ENCODE peak calls at places on chromosomes 5 and 9, in eight cellular contexts. One of them, this sample, is unnamed.

GRCh38 chr9:114424126-114424525 is 36.3 kb upstream of the AKNA start:
- DNase-seq in posterior vena cava: no peak
- DNase-seq in endodermal cell: no peak
- DNase-seq in thyroid gland: no peak
- DNase-seq in mucosa of gallbladder: no peak
- DNase-seq in activated CD4-positive, alpha-beta T cell treated with anti-CD3 and anti-CD28 coated beads, Interleukin-2, amount 10 ng/mL, durations not matched to agents 7 days and 5 days: no peak
- DNase-seq in COR-L47: no peak
- DNase-seq in AG04450: no peak
- DNase-seq in this sample: no peak

GRCh38 chr5:105101597-105101996 is 1539.0 kb upstream of the NUDT12 start:
- DNase-seq in posterior vena cava: no peak
- DNase-seq in endodermal cell: no peak
- DNase-seq in thyroid gland: peak
- DNase-seq in mucosa of gallbladder: no peak
- DNase-seq in activated CD4-positive, alpha-beta T cell treated with anti-CD3 and anti-CD28 coated beads, Interleukin-2, amount 10 ng/mL, durations not matched to agents 7 days and 5 days: no peak
- DNase-seq in COR-L47: no peak
- DNase-seq in AG04450: no peak
- DNase-seq in this sample: no peak

GRCh38 chr9:88388886-88389617 is 808 bp downstream of the SPIN1 start:
- DNase-seq in posterior vena cava: peak
- DNase-seq in endodermal cell: peak
- DNase-seq in thyroid gland: peak
- DNase-seq in mucosa of gallbladder: peak
- DNase-seq in activated CD4-positive, alpha-beta T cell treated with anti-CD3 and anti-CD28 coated beads, Interleukin-2, amount 10 ng/mL, durations not matched to agents 7 days and 5 days: peak
- DNase-seq in COR-L47: peak
- DNase-seq in AG04450: no peak
- DNase-seq in this sample: peak

GRCh38 chr5:83426855-83427254 is 44.7 kb upstream of the VCAN start:
- DNase-seq in posterior vena cava: no peak
- DNase-seq in endodermal cell: no peak
- DNase-seq in thyroid gland: no peak
- DNase-seq in mucosa of gallbladder: no peak
- DNase-seq in activated CD4-positive, alpha-beta T cell treated with anti-CD3 and anti-CD28 coated beads, Interleukin-2, amount 10 ng/mL, durations not matched to agents 7 days and 5 days: no peak
- DNase-seq in COR-L47: no peak
- DNase-seq in AG04450: no peak
- DNase-seq in this sample: no peak

GRCh38 chr9:114190563-114190905 is 35.2 kb downstream of the COL27A1 start:
- DNase-seq in posterior vena cava: no peak
- DNase-seq in endodermal cell: no peak
- DNase-seq in thyroid gland: no peak
- DNase-seq in mucosa of gallbladder: no peak
- DNase-seq in activated CD4-positive, alpha-beta T cell treated with anti-CD3 and anti-CD28 coated beads, Interleukin-2, amount 10 ng/mL, durations not matched to agents 7 days and 5 days: no peak
- DNase-seq in COR-L47: no peak
- DNase-seq in AG04450: no peak
- DNase-seq in this sample: no peak

GRCh38 chr9:130028493-130029222 is 14.3 kb downstream of the FNBP1 start:
- DNase-seq in posterior vena cava: no peak
- DNase-seq in endodermal cell: no peak
- DNase-seq in thyroid gland: no peak
- DNase-seq in mucosa of gallbladder: no peak
- DNase-seq in activated CD4-positive, alpha-beta T cell treated with anti-CD3 and anti-CD28 coated beads, Interleukin-2, amount 10 ng/mL, durations not matched to agents 7 days and 5 days: no peak
- DNase-seq in COR-L47: no peak
- DNase-seq in AG04450: no peak
- DNase-seq in this sample: no peak

GRCh38 chr9:79357620-79358019 is 214.1 kb upstream of the TLE4 start:
- DNase-seq in posterior vena cava: no peak
- DNase-seq in endodermal cell: no peak
- DNase-seq in thyroid gland: no peak
- DNase-seq in mucosa of gallbladder: peak
- DNase-seq in activated CD4-positive, alpha-beta T cell treated with anti-CD3 and anti-CD28 coated beads, Interleukin-2, amount 10 ng/mL, durations not matched to agents 7 days and 5 days: no peak
- DNase-seq in COR-L47: no peak
- DNase-seq in AG04450: no peak
- DNase-seq in this sample: no peak

GRCh38 chr9:80522465-80522864 is 950.7 kb downstream of the TLE4 start:
- DNase-seq in posterior vena cava: no peak
- DNase-seq in endodermal cell: no peak
- DNase-seq in thyroid gland: no peak
- DNase-seq in mucosa of gallbladder: no peak
- DNase-seq in activated CD4-positive, alpha-beta T cell treated with anti-CD3 and anti-CD28 coated beads, Interleukin-2, amount 10 ng/mL, durations not matched to agents 7 days and 5 days: no peak
- DNase-seq in COR-L47: no peak
- DNase-seq in AG04450: no peak
- DNase-seq in this sample: no peak

GRCh38 chr5:132134384-132134783 is 60.8 kb downstream of the CSF2 start:
- DNase-seq in posterior vena cava: no peak
- DNase-seq in endodermal cell: no peak
- DNase-seq in thyroid gland: no peak
- DNase-seq in mucosa of gallbladder: no peak
- DNase-seq in activated CD4-positive, alpha-beta T cell treated with anti-CD3 and anti-CD28 coated beads, Interleukin-2, amount 10 ng/mL, durations not matched to agents 7 days and 5 days: no peak
- DNase-seq in COR-L47: no peak
- DNase-seq in AG04450: no peak
- DNase-seq in this sample: no peak

GRCh38 chr9:13900449-13900848 is 413.5 kb downstream of the NFIB start:
- DNase-seq in posterior vena cava: no peak
- DNase-seq in endodermal cell: no peak
- DNase-seq in thyroid gland: no peak
- DNase-seq in mucosa of gallbladder: no peak
- DNase-seq in activated CD4-positive, alpha-beta T cell treated with anti-CD3 and anti-CD28 coated beads, Interleukin-2, amount 10 ng/mL, durations not matched to agents 7 days and 5 days: no peak
- DNase-seq in COR-L47: no peak
- DNase-seq in AG04450: no peak
- DNase-seq in this sample: no peak

GRCh38 chr5:166845044-166845443 is 1446.4 kb upstream of the WWC1 start:
- DNase-seq in posterior vena cava: no peak
- DNase-seq in endodermal cell: peak
- DNase-seq in thyroid gland: peak
- DNase-seq in mucosa of gallbladder: peak
- DNase-seq in activated CD4-positive, alpha-beta T cell treated with anti-CD3 and anti-CD28 coated beads, Interleukin-2, amount 10 ng/mL, durations not matched to agents 7 days and 5 days: no peak
- DNase-seq in COR-L47: no peak
- DNase-seq in AG04450: no peak
- DNase-seq in this sample: no peak

GRCh38 chr9:131276107-131276888 is at the start of gene FAM78A:
- DNase-seq in posterior vena cava: no peak
- DNase-seq in endodermal cell: peak
- DNase-seq in thyroid gland: no peak
- DNase-seq in mucosa of gallbladder: no peak
- DNase-seq in activated CD4-positive, alpha-beta T cell treated with anti-CD3 and anti-CD28 coated beads, Interleukin-2, amount 10 ng/mL, durations not matched to agents 7 days and 5 days: peak
- DNase-seq in COR-L47: no peak
- DNase-seq in AG04450: no peak
- DNase-seq in this sample: peak

GRCh38 chr5:66443462-66444130 is 152.6 kb upstream of the MAST4 start:
- DNase-seq in posterior vena cava: no peak
- DNase-seq in endodermal cell: no peak
- DNase-seq in thyroid gland: no peak
- DNase-seq in mucosa of gallbladder: no peak
- DNase-seq in activated CD4-positive, alpha-beta T cell treated with anti-CD3 and anti-CD28 coated beads, Interleukin-2, amount 10 ng/mL, durations not matched to agents 7 days and 5 days: no peak
- DNase-seq in COR-L47: no peak
- DNase-seq in AG04450: no peak
- DNase-seq in this sample: no peak

GRCh38 chr9:120252248-120252647 is 327.7 kb downstream of the CDK5RAP2 start:
- DNase-seq in posterior vena cava: no peak
- DNase-seq in endodermal cell: peak
- DNase-seq in thyroid gland: no peak
- DNase-seq in mucosa of gallbladder: no peak
- DNase-seq in activated CD4-positive, alpha-beta T cell treated with anti-CD3 and anti-CD28 coated beads, Interleukin-2, amount 10 ng/mL, durations not matched to agents 7 days and 5 days: no peak
- DNase-seq in COR-L47: no peak
- DNase-seq in AG04450: no peak
- DNase-seq in this sample: no peak

GRCh38 chr5:13664377-13664776 is 280.1 kb downstream of the DNAH5 start:
- DNase-seq in posterior vena cava: no peak
- DNase-seq in endodermal cell: no peak
- DNase-seq in thyroid gland: no peak
- DNase-seq in mucosa of gallbladder: no peak
- DNase-seq in activated CD4-positive, alpha-beta T cell treated with anti-CD3 and anti-CD28 coated beads, Interleukin-2, amount 10 ng/mL, durations not matched to agents 7 days and 5 days: no peak
- DNase-seq in COR-L47: no peak
- DNase-seq in AG04450: peak
- DNase-seq in this sample: no peak

GRCh38 chr5:77937015-77937908 is 161.1 kb upstream of the TBCA start:
- DNase-seq in posterior vena cava: no peak
- DNase-seq in endodermal cell: no peak
- DNase-seq in thyroid gland: no peak
- DNase-seq in mucosa of gallbladder: no peak
- DNase-seq in activated CD4-positive, alpha-beta T cell treated with anti-CD3 and anti-CD28 coated beads, Interleukin-2, amount 10 ng/mL, durations not matched to agents 7 days and 5 days: no peak
- DNase-seq in COR-L47: no peak
- DNase-seq in AG04450: no peak
- DNase-seq in this sample: no peak

GRCh38 chr5:103962023-103962422 is 399.4 kb upstream of the NUDT12 start:
- DNase-seq in posterior vena cava: no peak
- DNase-seq in endodermal cell: no peak
- DNase-seq in thyroid gland: no peak
- DNase-seq in mucosa of gallbladder: no peak
- DNase-seq in activated CD4-positive, alpha-beta T cell treated with anti-CD3 and anti-CD28 coated beads, Interleukin-2, amount 10 ng/mL, durations not matched to agents 7 days and 5 days: no peak
- DNase-seq in COR-L47: no peak
- DNase-seq in AG04450: no peak
- DNase-seq in this sample: no peak

GRCh38 chr5:59655693-59656309 is 237.7 kb downstream of the PDE4D start:
- DNase-seq in posterior vena cava: no peak
- DNase-seq in endodermal cell: no peak
- DNase-seq in thyroid gland: no peak
- DNase-seq in mucosa of gallbladder: no peak
- DNase-seq in activated CD4-positive, alpha-beta T cell treated with anti-CD3 and anti-CD28 coated beads, Interleukin-2, amount 10 ng/mL, durations not matched to agents 7 days and 5 days: no peak
- DNase-seq in COR-L47: no peak
- DNase-seq in AG04450: no peak
- DNase-seq in this sample: no peak

GRCh38 chr9:92671323-92671722 is 1.4 kb upstream of the IPPK start:
- DNase-seq in posterior vena cava: peak
- DNase-seq in endodermal cell: peak
- DNase-seq in thyroid gland: peak
- DNase-seq in mucosa of gallbladder: no peak
- DNase-seq in activated CD4-positive, alpha-beta T cell treated with anti-CD3 and anti-CD28 coated beads, Interleukin-2, amount 10 ng/mL, durations not matched to agents 7 days and 5 days: no peak
- DNase-seq in COR-L47: no peak
- DNase-seq in AG04450: peak
- DNase-seq in this sample: no peak

GRCh38 chr5:51096859-51097258 is 286.4 kb upstream of the ISL1 start:
- DNase-seq in posterior vena cava: no peak
- DNase-seq in endodermal cell: no peak
- DNase-seq in thyroid gland: no peak
- DNase-seq in mucosa of gallbladder: no peak
- DNase-seq in activated CD4-positive, alpha-beta T cell treated with anti-CD3 and anti-CD28 coated beads, Interleukin-2, amount 10 ng/mL, durations not matched to agents 7 days and 5 days: no peak
- DNase-seq in COR-L47: no peak
- DNase-seq in AG04450: no peak
- DNase-seq in this sample: no peak

GRCh38 chr9:98869078-98869745 is 61.7 kb downstream of the GALNT12 start:
- DNase-seq in posterior vena cava: peak
- DNase-seq in endodermal cell: no peak
- DNase-seq in thyroid gland: no peak
- DNase-seq in mucosa of gallbladder: no peak
- DNase-seq in activated CD4-positive, alpha-beta T cell treated with anti-CD3 and anti-CD28 coated beads, Interleukin-2, amount 10 ng/mL, durations not matched to agents 7 days and 5 days: no peak
- DNase-seq in COR-L47: no peak
- DNase-seq in AG04450: no peak
- DNase-seq in this sample: no peak

GRCh38 chr5:115309751-115310370 is 13.4 kb upstream of the CCDC112 start:
- DNase-seq in posterior vena cava: no peak
- DNase-seq in endodermal cell: no peak
- DNase-seq in thyroid gland: no peak
- DNase-seq in mucosa of gallbladder: no peak
- DNase-seq in activated CD4-positive, alpha-beta T cell treated with anti-CD3 and anti-CD28 coated beads, Interleukin-2, amount 10 ng/mL, durations not matched to agents 7 days and 5 days: no peak
- DNase-seq in COR-L47: peak
- DNase-seq in AG04450: peak
- DNase-seq in this sample: no peak

GRCh38 chr5:54638090-54638489 is 120.5 kb downstream of the SNX18 start:
- DNase-seq in posterior vena cava: no peak
- DNase-seq in endodermal cell: no peak
- DNase-seq in thyroid gland: no peak
- DNase-seq in mucosa of gallbladder: no peak
- DNase-seq in activated CD4-positive, alpha-beta T cell treated with anti-CD3 and anti-CD28 coated beads, Interleukin-2, amount 10 ng/mL, durations not matched to agents 7 days and 5 days: no peak
- DNase-seq in COR-L47: no peak
- DNase-seq in AG04450: no peak
- DNase-seq in this sample: no peak

GRCh38 chr5:40321514-40321913 is 358.2 kb upstream of the PTGER4 start:
- DNase-seq in posterior vena cava: no peak
- DNase-seq in endodermal cell: no peak
- DNase-seq in thyroid gland: no peak
- DNase-seq in mucosa of gallbladder: no peak
- DNase-seq in activated CD4-positive, alpha-beta T cell treated with anti-CD3 and anti-CD28 coated beads, Interleukin-2, amount 10 ng/mL, durations not matched to agents 7 days and 5 days: no peak
- DNase-seq in COR-L47: no peak
- DNase-seq in AG04450: no peak
- DNase-seq in this sample: no peak

GRCh38 chr5:180670586-180671359 is 21.4 kb upstream of the FLT4 start:
- DNase-seq in posterior vena cava: no peak
- DNase-seq in endodermal cell: peak
- DNase-seq in thyroid gland: peak
- DNase-seq in mucosa of gallbladder: peak
- DNase-seq in activated CD4-positive, alpha-beta T cell treated with anti-CD3 and anti-CD28 coated beads, Interleukin-2, amount 10 ng/mL, durations not matched to agents 7 days and 5 days: peak
- DNase-seq in COR-L47: peak
- DNase-seq in AG04450: no peak
- DNase-seq in this sample: peak

GRCh38 chr5:169272111-169272510 is 28.8 kb downstream of the SLIT3 start:
- DNase-seq in posterior vena cava: no peak
- DNase-seq in endodermal cell: no peak
- DNase-seq in thyroid gland: peak
- DNase-seq in mucosa of gallbladder: no peak
- DNase-seq in activated CD4-positive, alpha-beta T cell treated with anti-CD3 and anti-CD28 coated beads, Interleukin-2, amount 10 ng/mL, durations not matched to agents 7 days and 5 days: no peak
- DNase-seq in COR-L47: no peak
- DNase-seq in AG04450: no peak
- DNase-seq in this sample: no peak

GRCh38 chr5:145824040-145824439 is 11.1 kb downstream of the PRELID2 start:
- DNase-seq in posterior vena cava: no peak
- DNase-seq in endodermal cell: no peak
- DNase-seq in thyroid gland: no peak
- DNase-seq in mucosa of gallbladder: no peak
- DNase-seq in activated CD4-positive, alpha-beta T cell treated with anti-CD3 and anti-CD28 coated beads, Interleukin-2, amount 10 ng/mL, durations not matched to agents 7 days and 5 days: no peak
- DNase-seq in COR-L47: no peak
- DNase-seq in AG04450: no peak
- DNase-seq in this sample: no peak